ENCODE peak calls at places on chromosomes 3 and 15, in five cellular contexts. One of them, this sample, is unnamed.
A peak's percentile ranks its signal among the peaks of the same experiment; 100 is the strongest.

GRCh38 chr15:101063891-101064794 is 145.0 kb downstream of the LRRK1 start:
- DNase-seq in AG09309: no peak
- DNase-seq in NCI-H345: no peak
- DNase-seq in activated naive CD4-positive, alpha-beta T cell: no peak
- DNase-seq in astrocyte of the spinal cord: peak; percentile 27
- DNase-seq in this sample: no peak

GRCh38 chr3:181230258-181230657 is 240.7 kb upstream of the DNAJC19 start:
- DNase-seq in astrocyte of the spinal cord: no peak
- DNase-seq in activated naive CD4-positive, alpha-beta T cell: no peak
- DNase-seq in NCI-H345: no peak
- DNase-seq in AG09309: no peak
- DNase-seq in this sample: no peak

GRCh38 chr3:133799794-133800585 is 5.6 kb upstream of the SRPRB start:
- DNase-seq in AG09309: no peak
- DNase-seq in astrocyte of the spinal cord: no peak
- DNase-seq in activated naive CD4-positive, alpha-beta T cell: no peak
- DNase-seq in NCI-H345: no peak
- DNase-seq in this sample: no peak

GRCh38 chr3:194142156-194142910 is 6.4 kb downstream of the HES1 start:
- DNase-seq in AG09309: no peak
- DNase-seq in activated naive CD4-positive, alpha-beta T cell: no peak
- DNase-seq in NCI-H345: no peak
- DNase-seq in astrocyte of the spinal cord: no peak
- DNase-seq in this sample: no peak

GRCh38 chr15:32099097-32099496 is 68.8 kb downstream of the CHRNA7 start:
- DNase-seq in activated naive CD4-positive, alpha-beta T cell: no peak
- DNase-seq in NCI-H345: no peak
- DNase-seq in astrocyte of the spinal cord: no peak
- DNase-seq in AG09309: no peak
- DNase-seq in this sample: no peak

GRCh38 chr15:65981837-65982696 is 112.8 kb downstream of the RAB11A start:
- DNase-seq in activated naive CD4-positive, alpha-beta T cell: peak; percentile 11
- DNase-seq in NCI-H345: peak; percentile 74
- DNase-seq in AG09309: no peak
- DNase-seq in astrocyte of the spinal cord: no peak
- DNase-seq in this sample: peak; percentile 74

GRCh38 chr3:12175844-12176453 is 17.2 kb upstream of the TIMP4 start:
- DNase-seq in AG09309: no peak
- DNase-seq in NCI-H345: peak; percentile 22
- DNase-seq in astrocyte of the spinal cord: peak; percentile 60
- DNase-seq in activated naive CD4-positive, alpha-beta T cell: no peak
- DNase-seq in this sample: no peak

GRCh38 chr3:25155696-25156471 is 272.2 kb upstream of the RARB start:
- DNase-seq in activated naive CD4-positive, alpha-beta T cell: no peak
- DNase-seq in AG09309: no peak
- DNase-seq in astrocyte of the spinal cord: peak; percentile 49
- DNase-seq in NCI-H345: no peak
- DNase-seq in this sample: no peak

GRCh38 chr3:126294211-126294801 is 62.9 kb downstream of the KLF15 start:
- DNase-seq in NCI-H345: no peak
- DNase-seq in astrocyte of the spinal cord: no peak
- DNase-seq in activated naive CD4-positive, alpha-beta T cell: no peak
- DNase-seq in AG09309: no peak
- DNase-seq in this sample: no peak

GRCh38 chr3:49871536-49872157 is 1.9 kb upstream of the CAMKV start:
- DNase-seq in NCI-H345: no peak
- DNase-seq in astrocyte of the spinal cord: no peak
- DNase-seq in AG09309: no peak
- DNase-seq in activated naive CD4-positive, alpha-beta T cell: no peak
- DNase-seq in this sample: no peak

GRCh38 chr15:74133703-74134386 is 3.5 kb downstream of the ISLR2 start:
- DNase-seq in astrocyte of the spinal cord: no peak
- DNase-seq in AG09309: no peak
- DNase-seq in activated naive CD4-positive, alpha-beta T cell: no peak
- DNase-seq in NCI-H345: no peak
- DNase-seq in this sample: no peak

GRCh38 chr3:133161666-133162065 is 123.5 kb downstream of the TMEM108 start:
- DNase-seq in AG09309: no peak
- DNase-seq in activated naive CD4-positive, alpha-beta T cell: no peak
- DNase-seq in astrocyte of the spinal cord: no peak
- DNase-seq in NCI-H345: no peak
- DNase-seq in this sample: no peak

This sample was measured in GM12891.